ENCODE peak calls at places on chromosomes 6 and 20, in eight cellular contexts. O is heart right ventricle; Z is neuronal stem cell; C is body of pancreas; M is A673; E is cardiac muscle cell; A is fibroblast of lung; T is CD8-positive, alpha-beta T cell. L is an unnamed sample. For H3K4me1, the result is how much of the 10 kb centered on the place peaks cover.

GRCh38 chr6:154995241-154996162 is at the start of gene TIAM2:
- DNase-seq in O (peak), Z (peak), C (no peak), M (peak), E (peak), A (no peak), T (no peak), L (no peak)

GRCh38 chr6:64010010-64010409 is 374.4 kb downstream of the PHF3 start:
- DNase-seq in O (peak), Z (no peak), C (no peak), M (no peak), E (no peak), A (no peak), T (no peak), L (no peak)

GRCh38 chr6:37483502-37483901 is 16.2 kb downstream of the CCDC167 start:
- DNase-seq in O (no peak), Z (no peak), C (no peak), M (no peak), E (no peak), A (no peak), T (no peak), L (no peak)

GRCh38 chr6:37845026-37845911 is 25.7 kb downstream of the ZFAND3 start:
- DNase-seq in O (no peak), Z (no peak), C (no peak), M (no peak), E (no peak), A (peak), T (no peak), L (no peak)

GRCh38 chr20:63533871-63534393 is 3.2 kb downstream of the PTK6 start:
- DNase-seq in O (no peak), Z (no peak), C (peak), M (no peak), E (no peak), A (no peak), T (no peak), L (peak)

GRCh38 chr6:40340196-40340595 is 247.0 kb downstream of the LRFN2 start:
- DNase-seq in O (no peak), Z (no peak), C (no peak), M (no peak), E (no peak), A (no peak), T (no peak), L (peak)

GRCh38 chr6:138267971-138268895 is 49.9 kb upstream of the PBOV1 start:
- DNase-seq in O (no peak), Z (no peak), C (no peak), M (no peak), E (no peak), A (no peak), T (no peak), L (no peak)

GRCh38 chr20:16178671-16179070 is 394.6 kb downstream of the KIF16B start:
- DNase-seq in O (no peak), Z (no peak), C (no peak), M (no peak), E (no peak), A (no peak), T (no peak), L (no peak)

GRCh38 chr6:73231986-73232391 is 6.7 kb upstream of the KHDC1L start:
- DNase-seq in O (no peak), Z (no peak), C (no peak), M (no peak), E (no peak), A (no peak), T (no peak), L (no peak)

GRCh38 chr6:155066371-155066770 is 71.3 kb downstream of the TIAM2 start:
- DNase-seq in O (no peak), Z (no peak), C (no peak), M (no peak), E (no peak), A (peak), T (no peak), L (no peak)

GRCh38 chr6:87210979-87211378 is 55.6 kb downstream of the ZNF292 start:
- DNase-seq in O (no peak), Z (no peak), C (no peak), M (no peak), E (no peak), A (no peak), T (no peak), L (no peak)

GRCh38 chr6:125780540-125781306 is 10.0 kb upstream of the NCOA7 start:
- DNase-seq in O (peak), Z (peak), C (peak), M (peak), E (peak), A (peak), T (peak), L (peak)

GRCh38 chr6:43376551-43376981 is 7.1 kb upstream of the ZNF318 start:
- DNase-seq in O (no peak), Z (no peak), C (no peak), M (no peak), E (no peak), A (no peak), T (no peak), L (no peak)

GRCh38 chr6:19180348-19181073 is 656.7 kb upstream of the ID4 start:
- DNase-seq in O (peak), Z (no peak), C (peak), M (no peak), E (peak), A (peak), T (no peak), L (peak)

GRCh38 chr6:33589723-33590530 is 9.9 kb upstream of the BAK1 start:
- DNase-seq in O (peak), Z (no peak), C (peak), M (peak), E (peak), A (peak), T (peak), L (peak)

GRCh38 chr6:30490031-30490876 is 945 bp downstream of the HLA-E start:
- DNase-seq in O (peak), Z (peak), C (peak), M (peak), E (peak), A (peak), T (peak), L (peak)

GRCh38 chr6:26455357-26455970 is 2.3 kb upstream of the BTN2A1 start:
- DNase-seq in O (no peak), Z (no peak), C (no peak), M (no peak), E (no peak), A (no peak), T (no peak), L (no peak)

GRCh38 chr6:63636516-63636968 is 940 bp downstream of the PHF3 start:
- DNase-seq in O (peak), Z (peak), C (peak), M (peak), E (peak), A (peak), T (peak), L (peak)

GRCh38 chr6:21900730-21901129 is 307.2 kb downstream of the SOX4 start:
- DNase-seq in O (no peak), Z (no peak), C (no peak), M (no peak), E (no peak), A (peak), T (no peak), L (no peak)

GRCh38 chr6:146634022-146634421 is 35.2 kb downstream of the ADGB start:
- DNase-seq in O (no peak), Z (no peak), C (no peak), M (no peak), E (no peak), A (no peak), T (no peak), L (no peak)
- H3K4me3 ChIP-seq in O (no peak), Z (no peak), C (no peak), M (no peak), E (no peak), A (no peak), T (no peak), L (no peak)

GRCh38 chr20:51514836-51515235 is 27.7 kb downstream of the NFATC2 start:
- DNase-seq in O (no peak), Z (no peak), C (no peak), M (no peak), E (no peak), A (no peak), T (no peak), L (no peak)
- H3K27ac ChIP-seq in O (no peak), Z (no peak), C (no peak), M (no peak), E (no peak), A (no peak), T (no peak), L (no peak)

DNA sequence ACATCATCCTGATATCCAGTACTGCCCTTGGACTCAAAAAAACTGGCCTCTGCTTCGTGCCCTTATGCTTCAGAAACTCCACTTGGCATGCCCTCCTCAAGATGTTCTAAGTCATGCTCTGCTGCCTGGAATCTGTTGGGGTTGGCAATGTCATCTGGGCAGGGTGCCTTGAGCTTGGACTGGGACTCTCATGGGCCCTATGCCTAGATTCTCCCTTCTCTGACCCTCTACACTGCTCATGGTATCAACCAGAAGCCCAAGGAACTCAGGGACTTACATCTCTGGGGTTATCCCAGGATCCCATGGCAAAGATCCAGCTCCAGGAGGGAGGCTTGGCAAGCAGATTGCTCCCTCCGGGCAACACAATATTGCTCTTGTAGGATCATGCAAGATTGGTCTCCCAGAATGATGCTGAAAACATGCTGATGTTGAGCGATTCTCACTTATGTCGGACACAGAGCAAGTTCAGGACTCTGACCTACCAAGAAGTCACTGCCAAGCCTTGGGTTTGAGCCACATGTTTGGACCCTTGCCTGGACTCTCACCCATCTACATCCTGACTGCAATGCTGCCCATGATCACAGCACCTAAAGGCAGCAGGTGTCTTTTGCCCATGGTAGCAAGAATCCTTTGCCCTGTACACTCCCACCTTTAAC is 88.8 kb downstream of the ADAT2 start:
- DNase-seq in O (peak), Z (no peak), C (no peak), M (no peak), E (no peak), A (no peak), T (no peak), L (no peak)
- H3K4me1 ChIP-seq in O (under half), Z (under half), C (under half), M (under half), E (under half), A (under half), T (under half), L (under half)

DNA sequence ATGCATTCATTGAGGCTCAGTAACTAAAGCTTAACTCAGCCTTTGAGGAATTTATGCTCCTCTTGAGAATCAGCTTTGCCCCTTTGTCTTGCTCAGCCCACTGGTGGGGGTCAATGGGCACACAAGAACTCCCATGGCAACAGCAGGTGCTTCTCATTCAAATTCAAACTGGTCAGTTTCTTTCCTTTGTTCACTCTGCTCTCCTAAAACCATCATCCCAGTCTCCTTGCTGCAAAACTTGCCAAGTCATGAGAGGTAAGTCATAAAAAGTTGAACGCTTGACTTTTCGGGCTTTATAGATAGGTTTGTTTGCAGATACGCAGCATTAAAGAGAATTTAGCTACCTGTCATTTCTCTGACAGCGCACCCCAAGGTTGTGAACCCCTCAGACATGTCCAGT is 146.8 kb downstream of the TFAP2A start:
- DNase-seq in O (no peak), Z (peak), C (no peak), M (no peak), E (no peak), A (no peak), T (no peak), L (no peak)
- H3K4me3 ChIP-seq in O (no peak), Z (no peak), C (no peak), M (no peak), E (no peak), A (no peak), T (no peak), L (no peak)

DNA sequence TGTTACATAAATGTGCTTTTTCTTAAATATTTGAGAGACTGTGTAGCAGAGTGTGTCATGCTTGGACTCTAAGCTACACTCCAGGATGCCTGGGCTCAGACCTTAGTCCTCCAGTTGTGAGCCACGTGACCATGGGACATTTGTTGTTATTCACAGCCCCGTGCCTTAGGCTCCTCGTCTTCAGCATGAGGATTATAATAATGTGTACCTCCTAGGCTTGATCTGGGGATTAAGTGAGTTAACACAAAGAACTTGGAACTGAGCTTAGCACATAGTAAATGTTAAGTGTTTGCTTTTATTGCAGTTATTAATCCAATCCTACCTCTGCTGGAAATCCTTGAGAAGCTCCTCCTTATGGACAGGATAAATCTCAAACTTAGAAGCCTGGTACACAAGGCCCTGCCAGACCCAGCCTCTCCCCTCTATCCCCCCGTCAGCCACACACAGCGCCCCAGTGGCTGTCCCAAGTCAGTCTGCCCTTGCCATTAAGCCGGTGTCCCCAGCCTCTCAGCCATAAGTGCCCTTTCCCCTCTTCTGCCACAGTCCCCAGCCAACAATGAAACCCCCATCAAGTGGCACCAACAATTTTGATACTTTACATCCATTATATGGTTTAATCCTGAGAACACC is 177.5 kb downstream of the TMEM242 start:
- DNase-seq in O (no peak), Z (no peak), C (no peak), M (peak), E (no peak), A (no peak), T (no peak), L (no peak)
- H3K27ac ChIP-seq in O (no peak), Z (peak), C (no peak), M (peak), E (peak), A (peak), T (no peak), L (no peak)

DNA sequence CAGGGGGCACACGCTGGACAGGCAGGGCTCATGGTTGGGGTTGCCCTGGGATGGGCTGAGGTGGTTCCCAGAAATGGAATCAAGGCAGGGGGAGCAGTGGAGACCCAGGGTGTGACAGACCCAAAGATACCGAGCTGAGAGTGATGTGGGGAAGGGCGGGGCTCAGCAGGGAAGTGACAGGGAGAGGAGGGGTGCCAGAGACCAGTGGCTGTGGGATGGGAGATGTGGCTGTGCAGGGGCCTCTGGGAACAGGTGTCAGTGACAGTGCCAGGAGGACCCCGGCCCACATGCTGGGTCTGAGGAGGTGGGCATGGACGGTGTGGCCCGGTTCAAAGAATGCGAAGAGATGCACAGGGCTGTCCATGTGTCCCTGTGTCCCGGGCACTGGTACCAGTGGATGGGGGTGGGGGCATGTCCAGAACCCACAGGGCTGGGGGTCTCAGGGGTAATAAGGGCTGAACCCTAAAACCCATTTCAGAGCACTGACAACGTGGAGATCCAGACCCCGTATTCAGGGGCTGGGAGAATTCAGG is 1.0 kb downstream of the CABLES2 start:
- DNase-seq in O (no peak), Z (no peak), C (no peak), M (no peak), E (no peak), A (no peak), T (no peak), L (no peak)
- H3K4me1 ChIP-seq in O (under half), Z (under half), C (under half), M (under half), E (under half), A (under half), T (under half), L (under half)

DNA sequence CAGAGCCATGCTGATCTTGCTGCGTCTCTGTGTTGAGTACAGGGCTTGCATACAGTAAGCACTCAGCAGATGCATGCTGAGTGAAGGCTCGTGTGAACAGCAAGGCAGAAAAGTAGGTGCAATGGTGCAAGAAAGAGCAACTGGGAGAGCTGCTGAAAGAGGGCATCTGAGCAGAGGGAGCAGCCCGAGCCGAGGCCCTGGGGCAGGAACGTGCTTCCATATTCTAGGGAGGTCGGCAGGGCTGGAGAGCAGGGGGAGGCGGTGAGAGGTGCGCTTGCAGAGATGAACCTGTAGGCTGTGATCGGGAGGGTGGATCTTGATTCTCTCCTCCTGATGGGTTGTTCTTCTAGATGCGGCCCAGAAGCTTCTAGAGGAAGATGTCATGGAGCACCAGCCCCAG is 26.4 kb upstream of the STX16 start:
- DNase-seq in O (no peak), Z (no peak), C (no peak), M (no peak), E (no peak), A (no peak), T (no peak), L (no peak)
- H3K4me3 ChIP-seq in O (no peak), Z (no peak), C (no peak), M (no peak), E (no peak), A (no peak), T (no peak), L (no peak)